ENCODE peak calls at places on chromosomes 3 and 15, in five cellular contexts. Y is M059J; W is NCI-H774; B is stimulated activated CD8-positive, alpha-beta memory T cell treated with anti-CD3 and anti-CD28 coated beads, Interleukin-4, amount 100 ng/mL, for 1 hour; N is osteocyte. L is an unnamed sample.

GRCh38 chr3:175073209-175073905 is 214.2 kb downstream of the NAALADL2 start:
- DNase-seq in Y (peak; percentile 42), W (no peak), B (no peak), N (no peak), L (no peak)

GRCh38 chr3:49611714-49612113 is 57.4 kb downstream of the BSN start:
- DNase-seq in Y (no peak), W (no peak), B (no peak), N (peak; percentile 25), L (no peak)

GRCh38 chr3:58217209-58217811 is 6.5 kb upstream of the DNASE1L3 start:
- DNase-seq in Y (peak; percentile 85), W (no peak), B (peak; percentile 20), N (no peak), L (peak; percentile 3)

GRCh38 chr3:52062499-52062898 is 6.1 kb upstream of the DUSP7 start:
- DNase-seq in Y (peak; percentile 97), W (no peak), B (no peak), N (no peak), L (no peak)

GRCh38 chr3:111801697-111802655 is 57.1 kb upstream of the PHLDB2 start:
- DNase-seq in Y (peak; percentile 95), W (no peak), B (no peak), N (no peak), L (no peak)

GRCh38 chr3:186922790-186923189 is 7.5 kb upstream of the ST6GAL1 start:
- DNase-seq in Y (no peak), W (no peak), B (no peak), N (no peak), L (no peak)

GRCh38 chr15:67465196-67465952 is 55.6 kb upstream of the C15orf61 start:
- DNase-seq in Y (no peak), W (no peak), B (no peak), N (no peak), L (no peak)

GRCh38 chr3:52839268-52839575 is 4.4 kb upstream of the MUSTN1 start:
- DNase-seq in Y (no peak), W (no peak), B (no peak), N (no peak), L (no peak)

GRCh38 chr3:50627407-50628051 is 10.6 kb downstream of the MAPKAPK3 start:
- DNase-seq in Y (peak; percentile 95), W (no peak), B (no peak), N (no peak), L (no peak)

GRCh38 chr3:29255854-29256696 is 24.8 kb upstream of the RBMS3 start:
- DNase-seq in Y (peak; percentile 87), W (no peak), B (no peak), N (no peak), L (no peak)

GRCh38 chr3:172709776-172710708 is 825 bp downstream of the NCEH1 start:
- DNase-seq in Y (peak; percentile 67), W (no peak), B (no peak), N (no peak), L (no peak)

GRCh38 chr15:88269371-88270062 is 13.0 kb upstream of the NTRK3 start:
- DNase-seq in Y (no peak), W (no peak), B (no peak), N (no peak), L (peak; percentile 63)

GRCh38 chr3:123635717-123636116 is 50.9 kb upstream of the HACD2 start:
- DNase-seq in Y (no peak), W (no peak), B (no peak), N (no peak), L (no peak)

L was measured in cerebellar nuclear complex.